ENCODE peak calls at places on chromosomes 4 and X, in five cellular contexts. E is K562, W is breast epithelium, D is heart left ventricle, O is pancreas. Q is an unnamed sample.

GRCh38 chrX:111447298-111447697 is 35.3 kb upstream of the DCX start:
- DNase-seq in E (peak; percentile 10), D (no peak), W (no peak), O (no peak), Q (no peak)

GRCh38 chr4:118369231-118369630 is 16.4 kb upstream of the PRSS12 start:
- DNase-seq in D (no peak), O (no peak), W (no peak), E (no peak), Q (no peak)

GRCh38 chr4:179292443-179292842 is 1850.2 kb upstream of the AGA start:
- DNase-seq in W (no peak), E (no peak), D (no peak), O (no peak), Q (no peak)

GRCh38 chr4:26746742-26747351 is 113.8 kb upstream of the STIM2 start:
- DNase-seq in D (no peak), E (no peak), O (no peak), W (no peak), Q (no peak)

GRCh38 chr4:156773648-156774357 is 197.8 kb downstream of the PDGFC start:
- DNase-seq in E (no peak), W (no peak), O (no peak), D (no peak), Q (peak; percentile 77)

GRCh38 chr4:157314906-157315305 is 94.4 kb downstream of the GRIA2 start:
- DNase-seq in E (no peak), O (no peak), D (no peak), W (no peak), Q (no peak)

GRCh38 chr4:149493492-149493891 is 322.2 kb downstream of the IQCM start:
- DNase-seq in W (no peak), E (no peak), D (no peak), O (no peak), Q (no peak)

GRCh38 chrX:71492086-71493065 is 40.5 kb upstream of the OGT start:
- DNase-seq in O (peak; percentile 23), D (peak; percentile 61), E (no peak), W (no peak), Q (peak; percentile 60)

GRCh38 chrX:40209951-40210617 is 112.3 kb upstream of the BCOR start:
- DNase-seq in W (no peak), O (no peak), D (no peak), E (no peak), Q (peak; percentile 56)

GRCh38 chrX:118226060-118226428 is 109.4 kb upstream of the KLHL13 start:
- DNase-seq in E (peak; percentile 6), D (no peak), O (no peak), W (no peak), Q (peak; percentile 39)

GRCh38 chr4:8322794-8323704 is 53.5 kb downstream of the HTRA3 start:
- DNase-seq in D (no peak), O (no peak), W (no peak), E (no peak), Q (no peak)

GRCh38 chr4:185865901-185866328 is 53.9 kb upstream of the SORBS2 start:
- DNase-seq in E (no peak), D (peak; percentile 61), W (peak; percentile 34), O (peak; percentile 63), Q (no peak)

GRCh38 chrX:97027384-97027922 is 143.7 kb downstream of the RPA4 start:
- DNase-seq in D (no peak), O (no peak), W (no peak), E (no peak), Q (no peak)

GRCh38 chr4:6509587-6509986 is 37.2 kb upstream of the PPP2R2C start:
- DNase-seq in D (no peak), O (no peak), W (no peak), E (no peak), Q (no peak)

GRCh38 chr4:179695175-179695574 is 2252.9 kb upstream of the AGA start:
- DNase-seq in O (no peak), D (no peak), E (no peak), W (no peak), Q (peak; percentile 0)

GRCh38 chr4:26201119-26201518 is 119.7 kb upstream of the RBPJ start:
- DNase-seq in E (no peak), W (no peak), O (no peak), D (no peak), Q (peak; percentile 92)

GRCh38 chrX:24145340-24146186 is 4.0 kb upstream of the ZFX start:
- DNase-seq in W (no peak), O (no peak), D (no peak), E (no peak), Q (peak; percentile 50)

GRCh38 chrX:55008571-55009358 is 8.6 kb downstream of the APEX2 start:
- DNase-seq in E (no peak), D (no peak), W (no peak), O (no peak), Q (no peak)

GRCh38 chr4:154399259-154399974 is 92.2 kb downstream of the DCHS2 start:
- DNase-seq in O (no peak), E (no peak), D (no peak), W (no peak), Q (peak; percentile 20)

GRCh38 chrX:133365886-133366611 is 49.2 kb downstream of the GPC4 start:
- DNase-seq in O (no peak), D (no peak), E (no peak), W (no peak), Q (no peak)

GRCh38 chr4:145482209-145483021 is 762 bp downstream of the SMAD1 start:
- DNase-seq in O (peak; percentile 61), D (peak; percentile 62), E (no peak), W (peak; percentile 55), Q (peak; percentile 83)

GRCh38 chr4:37667197-37668100 is 18.7 kb downstream of the RELL1 start:
- DNase-seq in E (no peak), W (no peak), O (no peak), D (no peak), Q (peak; percentile 25)

GRCh38 chr4:62161446-62161845 is 961.3 kb downstream of the ADGRL3 start:
- DNase-seq in O (no peak), E (no peak), W (no peak), D (no peak), Q (no peak)

GRCh38 chr4:16991455-16991854 is 93.0 kb upstream of the LDB2 start:
- DNase-seq in W (no peak), D (no peak), E (no peak), O (no peak), Q (no peak)

GRCh38 chrX:134734343-134735001 is 76.2 kb upstream of the PLAC1 start:
- DNase-seq in D (no peak), O (no peak), E (no peak), W (no peak), Q (peak; percentile 77)

GRCh38 chrX:77510007-77510406 is 62.8 kb downstream of the FGF16 start:
- DNase-seq in W (no peak), D (no peak), O (no peak), E (no peak), Q (peak; percentile 7)

GRCh38 chr4:122707503-122707902 is 25.0 kb upstream of the BBS12 start:
- DNase-seq in E (no peak), O (no peak), W (no peak), D (no peak), Q (no peak)

GRCh38 chrX:48487362-48487785 is 11.4 kb downstream of the FTSJ1 start:
- DNase-seq in O (no peak), W (no peak), D (no peak), E (peak; percentile 53), Q (peak; percentile 83)

GRCh38 chr4:154503598-154503997 is 12.0 kb upstream of the DCHS2 start:
- DNase-seq in W (no peak), O (no peak), D (no peak), E (peak; percentile 37), Q (no peak)

DNA sequence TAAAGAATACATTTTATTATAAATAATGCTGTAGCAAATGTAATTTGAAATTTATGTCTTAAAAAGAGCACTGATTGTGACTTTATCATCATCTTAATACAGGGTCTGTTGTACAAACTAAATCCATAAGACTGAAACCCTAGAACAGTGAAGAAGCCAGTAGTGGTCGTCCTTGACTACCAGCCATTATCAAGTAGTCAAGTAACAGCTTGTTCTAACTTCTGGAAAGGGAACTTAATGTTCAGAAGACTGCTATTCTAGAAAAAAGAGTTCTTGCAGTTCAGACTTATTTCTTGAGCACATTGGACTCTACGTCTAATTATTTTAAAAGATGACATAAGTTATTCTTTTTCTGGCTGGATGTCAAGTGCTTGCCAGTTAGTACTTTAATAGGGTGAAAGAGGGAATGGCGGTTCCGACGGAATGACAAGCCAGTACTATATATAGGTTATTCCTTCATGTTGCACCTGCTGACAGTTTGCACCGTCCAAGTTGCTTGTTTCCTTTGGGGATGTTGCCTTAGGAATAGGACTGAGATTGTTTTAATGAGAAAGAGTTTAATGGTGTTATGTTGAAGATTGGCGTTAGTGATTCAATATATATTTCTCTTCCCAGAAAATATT is 109.9 kb downstream of the RAPGEF2 start:
- DNase-seq in O (no peak), D (peak; percentile 54), W (no peak), E (no peak), Q (no peak)
- H3K4me3 ChIP-seq in O (no peak overlapping the region), D (no peak overlapping the region), W (no peak overlapping the region), E (no peak overlapping the region), Q (no peak overlapping the region)

GRCh38 chr4:105714932-105715331 is 6.3 kb downstream of the GSTCD start:
- DNase-seq in D (no peak), W (no peak), E (no peak), O (no peak), Q (peak; percentile 2)

GRCh38 chr4:105719214-105719613 is 10.6 kb downstream of the GSTCD start:
- DNase-seq in W (no peak), O (no peak), D (no peak), E (no peak), Q (no peak)

GRCh38 chr4:105712766-105713165 is 4.2 kb downstream of the GSTCD start:
- DNase-seq in O (no peak), W (no peak), D (no peak), E (no peak), Q (peak; percentile 40)

GRCh38 chr4:105714071-105714521 is 5.5 kb downstream of the GSTCD start:
- DNase-seq in D (no peak), O (no peak), E (no peak), W (no peak), Q (no peak)

GRCh38 chr4:105715692-105716278 is 7.2 kb downstream of the GSTCD start:
- DNase-seq in O (no peak), E (no peak), W (no peak), D (no peak), Q (no peak)
- TF ChIP-seq CTCF in O (peak; percentile 36), E (no peak), W (no peak), D (peak; percentile 50), Q (peak; percentile 26)

GRCh38 chrX:153688900-153689590 is 1.3 kb downstream of the SLC6A8 start:
- DNase-seq in E (peak; percentile 42), O (peak; percentile 49), W (peak; percentile 50), D (peak; percentile 70), Q (peak; percentile 72)

GRCh38 chrX:153688071-153688470 is 345 bp downstream of the SLC6A8 start:
- DNase-seq in E (peak; percentile 33), O (no peak), W (no peak), D (peak; percentile 16), Q (no peak)

GRCh38 chrX:153688534-153688899 is 791 bp downstream of the SLC6A8 start:
- DNase-seq in O (no peak), D (no peak), E (no peak), W (no peak), Q (no peak)

GRCh38 chrX:153690466-153690865 is 2.7 kb downstream of the SLC6A8 start:
- DNase-seq in W (no peak), D (peak; percentile 32), E (no peak), O (no peak), Q (no peak)

GRCh38 chrX:153689654-153690465 is 2.1 kb downstream of the SLC6A8 start:
- DNase-seq in W (no peak), E (peak; percentile 56), D (peak; percentile 35), O (no peak), Q (no peak)
- H3K4me3 ChIP-seq in W (peak overlapping the region; percentile 52), E (peak overlapping the region; percentile 39), D (peak overlapping the region; percentile 14), O (no peak overlapping the region), Q (peak overlapping the region; percentile 43)

GRCh38 chr4:134219043-134219442 is 17.5 kb upstream of the PABPC4L start:
- DNase-seq in D (no peak), E (no peak), W (no peak), O (no peak), Q (no peak)
- TF ChIP-seq CTCF in D (no peak), E (no peak), W (no peak), O (no peak), Q (no peak)